ENCODE peak calls at places on chromosomes 2 and 18, in nine cellular contexts. C is ovary; S is right lobe of liver; B is choroid plexus epithelial cell; U is cardiac muscle cell; O is body of pancreas; T is skeletal muscle cell; P is CD4-positive, CD25-positive, alpha-beta regulatory T cell; A is fibroblast of villous mesenchyme. W is an unnamed sample.

GRCh38 chr2:53933329-53933728 is 37.5 kb downstream of the PSME4 start:
- DNase-seq in C (no peak), S (no peak), B (peak), U (no peak), O (no peak), T (no peak), P (no peak), A (peak), W (no peak)

GRCh38 chr2:235739704-235740415 is 246.0 kb downstream of the AGAP1 start:
- DNase-seq in C (no peak), S (no peak), B (no peak), U (no peak), O (no peak), T (no peak), P (no peak), A (no peak), W (no peak)

GRCh38 chr2:174901075-174901474 is 104.1 kb downstream of the CHN1 start:
- DNase-seq in C (no peak), S (no peak), B (peak), U (no peak), O (no peak), T (no peak), P (no peak), A (peak), W (no peak)

GRCh38 chr2:8607591-8607990 is 74.3 kb upstream of the ID2 start:
- DNase-seq in C (no peak), S (no peak), B (peak), U (no peak), O (no peak), T (peak), P (no peak), A (peak), W (peak)

GRCh38 chr2:114446571-114446970 is 4.1 kb downstream of the DPP10 start:
- DNase-seq in C (no peak), S (no peak), B (no peak), U (no peak), O (no peak), T (no peak), P (no peak), A (no peak), W (no peak)

GRCh38 chr2:28610583-28611201 is 114.8 kb downstream of the PLB1 start:
- DNase-seq in C (peak), S (no peak), B (peak), U (no peak), O (peak), T (peak), P (no peak), A (peak), W (peak)

GRCh38 chr2:46389417-46389916 is 89.9 kb upstream of the TMEM247 start:
- DNase-seq in C (no peak), S (no peak), B (peak), U (no peak), O (no peak), T (no peak), P (no peak), A (peak), W (no peak)

GRCh38 chr18:35588995-35589394 is 7.5 kb downstream of the GALNT1 start:
- DNase-seq in C (no peak), S (no peak), B (no peak), U (peak), O (no peak), T (no peak), P (peak), A (no peak), W (no peak)

GRCh38 chr2:9211496-9211895 is 4.9 kb downstream of the ASAP2 start:
- DNase-seq in C (no peak), S (no peak), B (no peak), U (no peak), O (no peak), T (no peak), P (no peak), A (no peak), W (no peak)

GRCh38 chr2:104434363-104434792 is 419.5 kb upstream of the POU3F3 start:
- DNase-seq in C (no peak), S (peak), B (no peak), U (peak), O (peak), T (no peak), P (no peak), A (no peak), W (no peak)

GRCh38 chr2:18626958-18627650 is 37.7 kb upstream of the NT5C1B start:
- DNase-seq in C (no peak), S (no peak), B (no peak), U (no peak), O (no peak), T (no peak), P (no peak), A (peak), W (no peak)

GRCh38 chr2:114231921-114232320 is 210.5 kb upstream of the DPP10 start:
- DNase-seq in C (no peak), S (no peak), B (no peak), U (no peak), O (no peak), T (no peak), P (no peak), A (no peak), W (no peak)

GRCh38 chr18:74476154-74476553 is 19.0 kb upstream of the DIPK1C start:
- DNase-seq in C (no peak), S (no peak), B (peak), U (peak), O (no peak), T (no peak), P (no peak), A (peak), W (no peak)

GRCh38 chr2:46075848-46076247 is 221.4 kb upstream of the EPAS1 start:
- DNase-seq in C (no peak), S (no peak), B (peak), U (no peak), O (no peak), T (no peak), P (no peak), A (no peak), W (no peak)

GRCh38 chr18:48006415-48007175 is 76.1 kb upstream of the SMAD2 start:
- DNase-seq in C (no peak), S (no peak), B (no peak), U (no peak), O (no peak), T (no peak), P (no peak), A (no peak), W (no peak)

GRCh38 chr2:235105821-235106359 is 154.1 kb downstream of the SH3BP4 start:
- DNase-seq in C (no peak), S (no peak), B (peak), U (no peak), O (no peak), T (no peak), P (no peak), A (peak), W (no peak)

GRCh38 chr2:47735470-47735869 is 47.5 kb upstream of the MSH6 start:
- DNase-seq in C (no peak), S (no peak), B (no peak), U (no peak), O (no peak), T (no peak), P (no peak), A (no peak), W (no peak)

GRCh38 chr2:56100791-56101312 is 82.9 kb upstream of the CCDC85A start:
- DNase-seq in C (no peak), S (no peak), B (no peak), U (no peak), O (no peak), T (no peak), P (no peak), A (no peak), W (no peak)

GRCh38 chr2:88638743-88639142 is 11.5 kb upstream of the EIF2AK3 start:
- DNase-seq in C (no peak), S (no peak), B (peak), U (no peak), O (no peak), T (no peak), P (no peak), A (no peak), W (no peak)

GRCh38 chr2:239292956-239293355 is 107.9 kb downstream of the HDAC4 start:
- DNase-seq in C (no peak), S (no peak), B (no peak), U (no peak), O (no peak), T (no peak), P (no peak), A (peak), W (no peak)

GRCh38 chr2:109213646-109214417 is 84.8 kb downstream of the SH3RF3 start:
- DNase-seq in C (no peak), S (no peak), B (peak), U (no peak), O (peak), T (peak), P (peak), A (peak), W (peak)

GRCh38 chr2:236932711-236933300 is 152.9 kb upstream of the COPS8 start:
- DNase-seq in C (no peak), S (no peak), B (no peak), U (no peak), O (no peak), T (no peak), P (no peak), A (peak), W (no peak)

GRCh38 chr18:49456794-49457193 is 3.7 kb downstream of the DYM start:
- DNase-seq in C (no peak), S (no peak), B (peak), U (no peak), O (no peak), T (no peak), P (no peak), A (peak), W (no peak)

GRCh38 chr18:36610258-36610657 is 218.5 kb downstream of the TPGS2 start:
- DNase-seq in C (no peak), S (no peak), B (no peak), U (no peak), O (no peak), T (no peak), P (no peak), A (no peak), W (no peak)

GRCh38 chr18:24181806-24182205 is 42.9 kb downstream of the CABYR start:
- DNase-seq in C (no peak), S (no peak), B (peak), U (no peak), O (no peak), T (no peak), P (no peak), A (no peak), W (no peak)

GRCh38 chr18:52242711-52243110 is 97.3 kb upstream of the DCC start:
- DNase-seq in C (no peak), S (no peak), B (peak), U (no peak), O (no peak), T (no peak), P (no peak), A (no peak), W (no peak)

GRCh38 chr2:238569415-238570195 is 142.9 kb downstream of the ASB1 start:
- DNase-seq in C (no peak), S (no peak), B (no peak), U (no peak), O (peak), T (no peak), P (no peak), A (peak), W (no peak)

GRCh38 chr18:21741511-21742322 is 1.1 kb downstream of the MIB1 start:
- DNase-seq in C (peak), S (peak), B (peak), U (peak), O (peak), T (no peak), P (no peak), A (peak), W (no peak)

GRCh38 chr18:63882333-63883141 is 5.0 kb upstream of the SERPINB2 start:
- DNase-seq in C (no peak), S (no peak), B (peak), U (peak), O (peak), T (peak), P (no peak), A (peak), W (peak)

GRCh38 chr18:74050807-74051206 is 96.8 kb downstream of the FBXO15 start:
- DNase-seq in C (no peak), S (no peak), B (no peak), U (no peak), O (no peak), T (no peak), P (no peak), A (no peak), W (no peak)

GRCh38 chr18:67200665-67201064 is 315.9 kb downstream of the DSEL start:
- DNase-seq in C (no peak), S (no peak), B (no peak), U (no peak), O (no peak), T (no peak), P (no peak), A (no peak), W (no peak)

GRCh38 chr2:223238301-223238700 is 186.3 kb downstream of the KCNE4 start:
- DNase-seq in C (no peak), S (no peak), B (no peak), U (no peak), O (no peak), T (no peak), P (no peak), A (no peak), W (no peak)

GRCh38 chr18:8177330-8178016 is 431.8 kb upstream of the RAB12 start:
- DNase-seq in C (no peak), S (no peak), B (peak), U (peak), O (peak), T (no peak), P (no peak), A (peak), W (no peak)

DNA sequence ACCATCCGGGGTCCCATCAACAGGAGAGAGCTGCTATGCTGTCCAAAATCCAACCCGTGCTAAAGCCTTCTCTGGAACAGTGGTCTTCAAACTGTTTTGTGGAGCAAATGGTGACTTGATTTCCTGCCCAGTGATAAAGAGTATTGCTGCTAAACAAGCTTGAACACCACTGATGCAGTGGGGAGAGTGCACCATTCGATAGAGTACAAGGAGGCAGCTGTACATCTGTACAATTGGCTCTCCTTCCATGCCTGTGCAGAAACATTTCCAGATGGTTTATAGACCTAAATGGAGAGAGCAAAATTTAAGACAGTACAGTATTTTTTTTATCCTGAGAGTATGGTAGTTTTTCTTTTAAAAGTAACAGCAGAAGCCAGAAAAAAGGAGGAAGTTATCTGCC is 20.0 kb downstream of the HJURP start:
- DNase-seq in C (no peak), S (no peak), B (no peak), U (no peak), O (no peak), T (no peak), P (no peak), A (no peak), W (no peak)
- H3K4me3 ChIP-seq in C (no peak), S (no peak), B (no peak), U (no peak), O (no peak), T (no peak), P (no peak), A (no peak), W (no peak)

GRCh38 chr18:32276896-32277295 is 87.1 kb downstream of the MEP1B start:
- DNase-seq in C (no peak), S (no peak), B (no peak), U (no peak), O (no peak), T (no peak), P (no peak), A (no peak), W (no peak)
- H3K4me3 ChIP-seq in C (no peak), S (no peak), B (no peak), U (no peak), O (no peak), T (no peak), P (no peak), A (no peak), W (no peak)

GRCh38 chr2:42129487-42129852 is 39.7 kb upstream of the EML4 start:
- DNase-seq in C (no peak), S (no peak), B (no peak), U (no peak), O (no peak), T (no peak), P (no peak), A (no peak), W (no peak)

GRCh38 chr2:42132066-42132965 is 36.8 kb upstream of the EML4 start:
- DNase-seq in C (no peak), S (no peak), B (peak), U (no peak), O (no peak), T (peak), P (no peak), A (peak), W (peak)

GRCh38 chr2:42127425-42128424 is 41.4 kb upstream of the EML4 start:
- DNase-seq in C (no peak), S (no peak), B (no peak), U (no peak), O (no peak), T (no peak), P (no peak), A (no peak), W (no peak)

GRCh38 chr2:42128731-42129486 is 40.2 kb upstream of the EML4 start:
- DNase-seq in C (no peak), S (no peak), B (peak), U (no peak), O (no peak), T (peak), P (no peak), A (peak), W (peak)

GRCh38 chr2:42129947-42130346 is 39.2 kb upstream of the EML4 start:
- DNase-seq in C (no peak), S (no peak), B (no peak), U (no peak), O (no peak), T (no peak), P (no peak), A (no peak), W (no peak)
- H3K4me3 ChIP-seq in C (no peak), S (no peak), B (no peak), U (no peak), O (no peak), T (no peak), P (peak), A (no peak), W (no peak)

GRCh38 chr2:64328415-64328722 is 125.6 kb upstream of the LGALSL start:
- DNase-seq in C (no peak), S (no peak), B (no peak), U (peak), O (no peak), T (no peak), P (no peak), A (no peak), W (no peak)
- H3K4me3 ChIP-seq in C (no peak), S (no peak), B (no peak), U (no peak), O (no peak), T (no peak), P (no peak), A (no peak), W (no peak)

GRCh38 chr2:32532961-32533360 is 94.9 kb upstream of the TTC27 start:
- DNase-seq in C (no peak), S (no peak), B (no peak), U (no peak), O (no peak), T (no peak), P (no peak), A (no peak), W (no peak)

DNA sequence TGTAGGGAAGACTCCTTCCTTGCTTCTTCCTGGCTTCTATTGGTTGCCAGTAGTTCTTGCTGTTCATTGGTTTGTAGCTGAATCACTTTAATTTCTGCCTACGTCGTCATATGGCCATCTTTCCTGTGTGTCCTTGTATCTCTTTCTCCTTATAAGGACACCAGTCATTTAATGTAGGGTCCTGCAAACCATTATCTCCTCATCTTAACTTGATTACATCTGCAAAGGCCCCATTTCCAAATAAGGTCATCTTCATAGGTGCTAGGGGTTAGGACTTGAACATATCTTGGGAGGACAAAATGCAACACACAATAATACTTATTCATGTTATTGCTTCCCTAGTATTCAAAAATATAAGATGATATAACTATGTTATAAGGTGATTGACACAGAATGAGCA is 95.5 kb upstream of the TTC27 start:
- DNase-seq in C (no peak), S (no peak), B (no peak), U (no peak), O (no peak), T (no peak), P (no peak), A (no peak), W (no peak)
- H3K4me3 ChIP-seq in C (no peak), S (no peak), B (no peak), U (no peak), O (no peak), T (no peak), P (no peak), A (no peak), W (no peak)

GRCh38 chr2:96838345-96839287 is 5.2 kb downstream of the ANKRD23 start:
- DNase-seq in C (no peak), S (no peak), B (no peak), U (no peak), O (no peak), T (no peak), P (no peak), A (no peak), W (no peak)

GRCh38 chr2:96841707-96842495 is 1.9 kb downstream of the ANKRD23 start:
- DNase-seq in C (no peak), S (no peak), B (no peak), U (no peak), O (no peak), T (no peak), P (no peak), A (no peak), W (no peak)

GRCh38 chr2:96839875-96840850 is 3.7 kb downstream of the ANKRD23 start:
- DNase-seq in C (no peak), S (no peak), B (no peak), U (no peak), O (no peak), T (no peak), P (no peak), A (no peak), W (no peak)

GRCh38 chr2:96837575-96837974 is 6.2 kb downstream of the ANKRD23 start:
- DNase-seq in C (no peak), S (no peak), B (no peak), U (no peak), O (no peak), T (no peak), P (no peak), A (no peak), W (no peak)

DNA sequence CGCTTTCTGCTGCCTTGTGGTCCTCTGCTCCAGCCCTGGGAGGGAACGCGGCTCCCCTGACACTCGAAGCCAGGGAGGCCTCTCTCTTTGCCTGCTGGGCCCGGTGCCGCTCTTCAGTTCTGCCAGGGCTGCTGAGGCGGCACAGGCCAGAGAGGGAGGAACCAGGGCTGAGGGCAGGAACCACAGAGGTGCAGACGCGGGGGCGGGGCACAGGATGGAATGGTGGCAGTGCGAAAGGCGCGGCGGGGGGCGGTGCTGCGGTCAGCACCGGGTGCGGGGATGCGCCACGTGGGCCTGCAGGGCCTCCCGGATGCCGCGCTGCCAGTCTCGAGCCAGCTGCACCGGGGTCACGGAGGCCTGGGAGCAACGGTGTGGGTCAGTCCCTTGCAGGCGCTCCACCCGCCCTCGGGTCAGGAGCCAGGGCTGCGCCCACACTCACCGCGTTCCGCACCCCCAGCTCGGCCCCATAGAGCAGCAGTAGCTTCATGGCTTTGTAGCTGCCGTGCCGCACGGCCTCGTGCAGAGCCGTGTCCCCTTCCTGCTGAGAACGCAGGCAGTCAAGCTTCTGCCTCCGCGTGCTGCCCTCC is 4.4 kb downstream of the ANKRD23 start:
- DNase-seq in C (peak), S (no peak), B (no peak), U (no peak), O (peak), T (no peak), P (peak), A (no peak), W (no peak)
- H3K4me3 ChIP-seq in C (no peak), S (no peak), B (no peak), U (no peak), O (no peak), T (no peak), P (no peak), A (no peak), W (no peak)

DNA sequence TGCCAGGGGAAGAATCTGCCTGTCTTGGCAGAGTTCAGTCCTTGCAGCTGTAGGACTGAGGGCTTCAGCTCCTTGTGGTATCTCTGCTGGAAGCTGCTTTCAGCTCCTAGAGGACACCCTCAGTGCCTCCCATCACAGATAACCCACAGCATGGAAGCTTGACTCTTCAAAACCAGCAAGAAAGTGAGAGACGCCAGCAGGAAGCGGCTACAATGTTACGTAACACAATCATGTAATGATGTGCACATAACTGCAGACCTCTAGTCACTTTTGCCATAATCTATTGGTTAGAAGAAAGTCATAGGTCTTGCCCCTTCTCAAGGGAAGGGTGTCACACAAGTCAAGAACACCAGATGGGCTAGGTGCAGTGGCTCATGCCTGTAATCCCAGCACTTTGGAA is 69.1 kb upstream of the AFF3 start:
- DNase-seq in C (no peak), S (no peak), B (peak), U (no peak), O (no peak), T (no peak), P (no peak), A (peak), W (no peak)
- H3K4me3 ChIP-seq in C (no peak), S (no peak), B (no peak), U (no peak), O (no peak), T (no peak), P (no peak), A (no peak), W (no peak)

GRCh38 chr2:84879595-84880394 is 1.1 kb downstream of the TRABD2A start:
- DNase-seq in C (peak), S (no peak), B (no peak), U (no peak), O (no peak), T (no peak), P (no peak), A (no peak), W (no peak)
- H3K4me3 ChIP-seq in C (peak), S (no peak), B (peak), U (peak), O (no peak), T (peak), P (peak), A (peak), W (no peak)

W was measured in AG09309.